ENCODE peak calls at places on chromosomes 12 and 14, in five cellular contexts. One of them, this sample, is unnamed.

GRCh38 chr14:99143126-99143525 is 128.9 kb downstream of the BCL11B start:
- DNase-seq in CD8-positive, alpha-beta T cell: no peak
- DNase-seq in cardiac fibroblast: no peak
- DNase-seq in pancreas: no peak
- DNase-seq in astrocyte of the spinal cord: no peak
- DNase-seq in this sample: no peak

GRCh38 chr14:75847584-75847983 is 134.2 kb downstream of the TGFB3 start:
- DNase-seq in CD8-positive, alpha-beta T cell: no peak
- DNase-seq in cardiac fibroblast: no peak
- DNase-seq in pancreas: no peak
- DNase-seq in astrocyte of the spinal cord: no peak
- DNase-seq in this sample: no peak

GRCh38 chr14:101709962-101710891 is 51.3 kb upstream of the PPP2R5C start:
- DNase-seq in CD8-positive, alpha-beta T cell: no peak
- DNase-seq in cardiac fibroblast: no peak
- DNase-seq in pancreas: no peak
- DNase-seq in astrocyte of the spinal cord: no peak
- DNase-seq in this sample: no peak

GRCh38 chr12:98464155-98464554 is 51.2 kb upstream of the TMPO start:
- DNase-seq in CD8-positive, alpha-beta T cell: no peak
- DNase-seq in cardiac fibroblast: peak
- DNase-seq in pancreas: no peak
- DNase-seq in astrocyte of the spinal cord: no peak
- DNase-seq in this sample: peak

GRCh38 chr12:132325733-132326130 is 3.7 kb downstream of the GALNT9 start:
- DNase-seq in CD8-positive, alpha-beta T cell: no peak
- DNase-seq in cardiac fibroblast: no peak
- DNase-seq in pancreas: peak
- DNase-seq in astrocyte of the spinal cord: no peak
- DNase-seq in this sample: no peak

GRCh38 chr14:88269816-88270416 is 53.2 kb downstream of the KCNK10 start:
- DNase-seq in CD8-positive, alpha-beta T cell: no peak
- DNase-seq in cardiac fibroblast: no peak
- DNase-seq in pancreas: no peak
- DNase-seq in astrocyte of the spinal cord: no peak
- DNase-seq in this sample: no peak

GRCh38 chr14:105879867-105880561 is 353.6 kb downstream of the TMEM121 start:
- DNase-seq in CD8-positive, alpha-beta T cell: peak
- DNase-seq in cardiac fibroblast: no peak
- DNase-seq in pancreas: peak
- DNase-seq in astrocyte of the spinal cord: no peak
- DNase-seq in this sample: no peak

GRCh38 chr12:126157575-126157966 is 1092.3 kb downstream of the AACS start:
- DNase-seq in CD8-positive, alpha-beta T cell: no peak
- DNase-seq in cardiac fibroblast: no peak
- DNase-seq in pancreas: no peak
- DNase-seq in astrocyte of the spinal cord: no peak
- DNase-seq in this sample: no peak

GRCh38 chr12:75437564-75437963 is 43.0 kb upstream of the GLIPR1 start:
- DNase-seq in CD8-positive, alpha-beta T cell: no peak
- DNase-seq in cardiac fibroblast: peak
- DNase-seq in pancreas: no peak
- DNase-seq in astrocyte of the spinal cord: peak
- DNase-seq in this sample: no peak

DNA sequence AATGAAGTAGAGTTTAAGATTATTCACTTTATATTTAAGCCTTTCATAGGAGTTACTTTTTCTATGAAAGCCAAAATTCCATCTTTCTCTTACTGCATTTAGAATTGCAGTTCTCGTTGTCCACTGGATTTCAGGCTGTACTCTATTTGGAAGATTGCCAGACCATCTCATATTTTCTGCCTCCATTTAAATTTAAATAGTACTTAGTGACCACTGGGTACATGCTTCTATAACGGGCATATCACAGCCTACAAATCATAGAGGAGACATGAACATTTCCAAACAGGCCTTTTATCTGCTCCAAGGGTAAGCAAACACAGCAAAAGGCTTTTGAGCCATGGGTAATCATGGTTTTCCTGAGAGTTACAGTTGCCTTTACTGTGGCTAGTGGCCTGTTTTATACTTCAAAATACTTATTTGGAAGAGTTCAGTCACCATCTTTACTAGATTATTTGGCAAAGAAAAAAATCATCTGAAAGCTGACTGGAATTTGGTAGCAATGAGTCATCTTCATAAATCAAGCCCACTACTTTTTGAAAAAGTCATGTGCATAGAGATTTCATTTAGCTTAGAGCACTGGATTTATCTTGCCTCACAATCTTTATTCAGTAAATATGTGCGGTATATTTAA is 15.7 kb downstream of the ANO6 start:
- DNase-seq in CD8-positive, alpha-beta T cell: no peak
- DNase-seq in cardiac fibroblast: peak
- DNase-seq in pancreas: no peak
- DNase-seq in astrocyte of the spinal cord: peak
- DNase-seq in this sample: peak
- H3K4me3 ChIP-seq in CD8-positive, alpha-beta T cell: no peak
- H3K4me3 ChIP-seq in cardiac fibroblast: no peak
- H3K4me3 ChIP-seq in pancreas: no peak
- H3K4me3 ChIP-seq in astrocyte of the spinal cord: no peak
- H3K4me3 ChIP-seq in this sample: no peak

DNA sequence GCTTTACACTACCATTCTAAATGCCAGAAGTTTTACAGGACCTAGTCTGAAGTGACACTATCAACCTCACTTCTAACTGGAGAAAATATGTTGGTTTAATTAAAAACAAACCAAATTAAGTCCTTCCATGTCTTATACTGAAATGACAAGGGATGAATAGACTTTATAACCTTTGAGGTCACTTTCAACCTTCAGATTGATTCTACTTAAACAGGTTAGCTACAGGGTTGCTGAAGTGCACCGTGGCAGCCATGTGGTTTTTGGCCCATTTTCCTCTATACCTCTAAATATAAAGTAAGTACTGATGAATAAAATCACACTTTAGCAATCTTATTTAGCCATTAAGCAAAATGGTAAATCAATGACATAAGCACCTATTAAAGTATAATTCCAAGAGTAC is 3.9 kb downstream of the SLC38A2 start:
- DNase-seq in CD8-positive, alpha-beta T cell: no peak
- DNase-seq in cardiac fibroblast: no peak
- DNase-seq in pancreas: no peak
- DNase-seq in astrocyte of the spinal cord: no peak
- DNase-seq in this sample: no peak
- H3K4me3 ChIP-seq in CD8-positive, alpha-beta T cell: peak
- H3K4me3 ChIP-seq in cardiac fibroblast: peak
- H3K4me3 ChIP-seq in pancreas: peak
- H3K4me3 ChIP-seq in astrocyte of the spinal cord: peak
- H3K4me3 ChIP-seq in this sample: peak

DNA sequence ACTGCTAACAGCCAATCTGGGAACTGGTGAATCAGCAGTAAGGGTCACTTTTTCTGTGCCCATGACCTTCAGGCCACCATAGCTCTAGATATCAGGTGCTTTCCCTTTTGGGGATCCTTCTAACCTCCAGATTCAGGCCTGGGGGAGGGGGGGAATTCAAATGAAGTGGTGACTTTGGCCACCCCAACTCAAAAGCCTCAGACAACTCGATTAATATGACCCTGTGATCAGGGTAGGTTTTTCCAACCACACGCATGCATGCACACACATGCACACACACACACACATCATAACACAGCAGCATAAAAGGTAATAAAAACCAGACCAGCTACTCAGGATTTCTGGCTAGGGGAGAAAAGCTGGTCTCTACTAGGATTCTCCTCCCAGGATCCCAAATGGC is 5.3 kb downstream of the TBX3 start:
- DNase-seq in CD8-positive, alpha-beta T cell: no peak
- DNase-seq in cardiac fibroblast: no peak
- DNase-seq in pancreas: no peak
- DNase-seq in astrocyte of the spinal cord: no peak
- DNase-seq in this sample: no peak
- H3K4me3 ChIP-seq in CD8-positive, alpha-beta T cell: no peak
- H3K4me3 ChIP-seq in cardiac fibroblast: no peak
- H3K4me3 ChIP-seq in pancreas: no peak
- H3K4me3 ChIP-seq in astrocyte of the spinal cord: peak
- H3K4me3 ChIP-seq in this sample: peak

DNA sequence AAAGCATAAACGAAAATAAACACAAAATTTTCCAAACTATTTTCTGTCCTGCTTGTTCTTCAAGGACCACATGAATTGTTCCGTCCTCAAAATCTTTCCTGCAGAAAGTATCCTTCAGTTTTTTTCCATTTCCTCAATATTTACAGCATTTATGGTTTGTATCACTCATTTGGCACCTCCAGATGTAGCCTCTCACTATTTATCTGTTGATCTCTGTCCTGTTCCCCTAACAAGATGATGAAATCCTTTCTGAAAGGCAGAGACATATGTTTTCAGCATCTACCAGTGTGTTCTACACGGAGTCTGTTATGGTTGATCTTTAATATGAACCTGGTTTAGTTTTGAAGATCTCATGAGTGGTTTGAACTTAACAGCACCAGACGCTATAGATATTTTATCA is 490.2 kb downstream of the NELL2 start:
- DNase-seq in CD8-positive, alpha-beta T cell: no peak
- DNase-seq in cardiac fibroblast: no peak
- DNase-seq in pancreas: no peak
- DNase-seq in astrocyte of the spinal cord: no peak
- DNase-seq in this sample: no peak
- H3K4me3 ChIP-seq in CD8-positive, alpha-beta T cell: no peak
- H3K4me3 ChIP-seq in cardiac fibroblast: no peak
- H3K4me3 ChIP-seq in pancreas: no peak
- H3K4me3 ChIP-seq in astrocyte of the spinal cord: no peak
- H3K4me3 ChIP-seq in this sample: no peak

GRCh38 chr14:93110856-93111419 is 4.8 kb downstream of the ITPK1 start:
- DNase-seq in CD8-positive, alpha-beta T cell: no peak
- DNase-seq in cardiac fibroblast: no peak
- DNase-seq in pancreas: no peak
- DNase-seq in astrocyte of the spinal cord: no peak
- DNase-seq in this sample: no peak
- H3K4me3 ChIP-seq in CD8-positive, alpha-beta T cell: no peak
- H3K4me3 ChIP-seq in cardiac fibroblast: no peak
- H3K4me3 ChIP-seq in pancreas: no peak
- H3K4me3 ChIP-seq in astrocyte of the spinal cord: no peak
- H3K4me3 ChIP-seq in this sample: no peak

GRCh38 chr12:58918475-58918874 is 1.8 kb downstream of the LRIG3 start:
- DNase-seq in CD8-positive, alpha-beta T cell: no peak
- DNase-seq in cardiac fibroblast: peak
- DNase-seq in pancreas: no peak
- DNase-seq in astrocyte of the spinal cord: peak
- DNase-seq in this sample: no peak
- H3K4me3 ChIP-seq in CD8-positive, alpha-beta T cell: no peak
- H3K4me3 ChIP-seq in cardiac fibroblast: no peak
- H3K4me3 ChIP-seq in pancreas: peak
- H3K4me3 ChIP-seq in astrocyte of the spinal cord: peak
- H3K4me3 ChIP-seq in this sample: peak

DNA sequence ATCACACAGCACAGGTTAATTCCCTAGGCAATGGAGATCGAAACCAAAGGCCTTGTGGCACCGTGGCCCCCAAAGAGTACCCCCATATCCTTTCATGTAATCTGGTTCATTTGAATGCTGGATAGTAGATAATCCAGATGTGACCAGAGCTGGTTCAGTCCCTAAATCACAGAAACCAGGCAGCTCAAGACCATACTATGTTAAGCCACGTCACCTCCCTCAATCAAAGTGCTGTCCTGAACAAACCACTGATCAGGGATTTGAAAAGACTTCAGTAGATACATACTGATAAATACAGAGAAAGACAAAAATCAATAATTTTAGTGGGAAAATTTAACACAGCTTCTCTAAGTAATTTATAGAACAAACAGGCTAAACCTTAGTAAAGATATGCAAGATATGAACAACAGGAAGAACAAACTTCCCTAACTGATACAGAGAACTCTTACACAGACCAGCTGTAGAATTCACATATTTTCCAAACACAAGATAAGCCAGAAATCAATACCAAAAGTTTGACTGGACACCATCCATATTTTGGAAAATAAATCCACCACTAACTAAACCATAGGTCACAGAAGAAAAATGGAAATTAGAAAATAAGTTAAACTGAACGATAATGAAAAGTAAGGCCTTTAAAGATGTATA is 67.1 kb downstream of the BCAT1 start:
- DNase-seq in CD8-positive, alpha-beta T cell: no peak
- DNase-seq in cardiac fibroblast: no peak
- DNase-seq in pancreas: no peak
- DNase-seq in astrocyte of the spinal cord: no peak
- DNase-seq in this sample: no peak
- H3K4me3 ChIP-seq in CD8-positive, alpha-beta T cell: no peak
- H3K4me3 ChIP-seq in cardiac fibroblast: no peak
- H3K4me3 ChIP-seq in pancreas: no peak
- H3K4me3 ChIP-seq in astrocyte of the spinal cord: no peak
- H3K4me3 ChIP-seq in this sample: no peak